ENCODE peak calls at places on chromosome 19, in six cellular contexts. One of them, this sample, is unnamed.

GRCh38 chr19:33199441-33200265 is 5.5 kb downstream of the LRP3 start:
- DNase-seq in AG09309: no peak
- DNase-seq in ovary: no peak
- DNase-seq in natural killer cell: no peak
- DNase-seq in Calu3: no peak
- DNase-seq in D721Med: no peak
- DNase-seq in this sample: no peak

GRCh38 chr19:54325194-54325621 is 12.2 kb upstream of the LILRA5 start:
- DNase-seq in AG09309: no peak
- DNase-seq in ovary: no peak
- DNase-seq in natural killer cell: peak
- DNase-seq in Calu3: peak
- DNase-seq in D721Med: no peak
- DNase-seq in this sample: peak

GRCh38 chr19:35609881-35610353 is 2.6 kb upstream of the HAUS5 start:
- DNase-seq in AG09309: no peak
- DNase-seq in ovary: no peak
- DNase-seq in natural killer cell: no peak
- DNase-seq in Calu3: no peak
- DNase-seq in D721Med: no peak
- DNase-seq in this sample: no peak

GRCh38 chr19:34350161-34350561 is 14.8 kb upstream of the GPI start:
- DNase-seq in AG09309: no peak
- DNase-seq in ovary: no peak
- DNase-seq in natural killer cell: peak
- DNase-seq in Calu3: no peak
- DNase-seq in D721Med: no peak
- DNase-seq in this sample: no peak

GRCh38 chr19:2461751-2462634 is 5.2 kb upstream of the LMNB2 start:
- DNase-seq in AG09309: no peak
- DNase-seq in ovary: peak
- DNase-seq in natural killer cell: peak
- DNase-seq in Calu3: peak
- DNase-seq in D721Med: peak
- DNase-seq in this sample: peak

GRCh38 chr19:23098988-23099387 is 17.8 kb upstream of the ZNF730 start:
- DNase-seq in AG09309: no peak
- DNase-seq in ovary: no peak
- DNase-seq in natural killer cell: no peak
- DNase-seq in Calu3: no peak
- DNase-seq in D721Med: no peak
- DNase-seq in this sample: no peak

GRCh38 chr19:47280183-47280797 is 5.6 kb downstream of the INAFM1 start:
- DNase-seq in AG09309: no peak
- DNase-seq in ovary: no peak
- DNase-seq in natural killer cell: peak
- DNase-seq in Calu3: peak
- DNase-seq in D721Med: no peak
- DNase-seq in this sample: peak

GRCh38 chr19:29401712-29402421 is 123.9 kb upstream of the VSTM2B start:
- DNase-seq in AG09309: no peak
- DNase-seq in ovary: no peak
- DNase-seq in natural killer cell: no peak
- DNase-seq in Calu3: no peak
- DNase-seq in D721Med: no peak
- DNase-seq in this sample: no peak

GRCh38 chr19:33186431-33186830 is 7.7 kb upstream of the LRP3 start:
- DNase-seq in AG09309: no peak
- DNase-seq in ovary: no peak
- DNase-seq in natural killer cell: no peak
- DNase-seq in Calu3: no peak
- DNase-seq in D721Med: no peak
- DNase-seq in this sample: no peak

GRCh38 chr19:42088471-42089190 is 12.7 kb downstream of the ZNF574 start:
- DNase-seq in AG09309: no peak
- DNase-seq in ovary: no peak
- DNase-seq in natural killer cell: no peak
- DNase-seq in Calu3: no peak
- DNase-seq in D721Med: no peak
- DNase-seq in this sample: no peak

GRCh38 chr19:30317403-30317802 is 54.8 kb upstream of the ZNF536 start:
- DNase-seq in AG09309: no peak
- DNase-seq in ovary: no peak
- DNase-seq in natural killer cell: no peak
- DNase-seq in Calu3: no peak
- DNase-seq in D721Med: no peak
- DNase-seq in this sample: no peak

GRCh38 chr19:4186087-4186993 is 3.9 kb downstream of the ANKRD24 start:
- DNase-seq in AG09309: no peak
- DNase-seq in ovary: no peak
- DNase-seq in natural killer cell: peak
- DNase-seq in Calu3: peak
- DNase-seq in D721Med: peak
- DNase-seq in this sample: peak

GRCh38 chr19:35046461-35046860 is 4.9 kb downstream of the HPN start:
- DNase-seq in AG09309: no peak
- DNase-seq in ovary: no peak
- DNase-seq in natural killer cell: no peak
- DNase-seq in Calu3: no peak
- DNase-seq in D721Med: no peak
- DNase-seq in this sample: no peak

GRCh38 chr19:2478324-2478755 is 2.4 kb downstream of the GADD45B start:
- DNase-seq in AG09309: no peak
- DNase-seq in ovary: peak
- DNase-seq in natural killer cell: peak
- DNase-seq in Calu3: peak
- DNase-seq in D721Med: no peak
- DNase-seq in this sample: peak

GRCh38 chr19:919157-920050 is 2.3 kb downstream of the KISS1R start:
- DNase-seq in AG09309: no peak
- DNase-seq in ovary: no peak
- DNase-seq in natural killer cell: peak
- DNase-seq in Calu3: peak
- DNase-seq in D721Med: no peak
- DNase-seq in this sample: no peak

GRCh38 chr19:32708457-32708856 is 11.1 kb upstream of the TDRD12 start:
- DNase-seq in AG09309: no peak
- DNase-seq in ovary: no peak
- DNase-seq in natural killer cell: no peak
- DNase-seq in Calu3: no peak
- DNase-seq in D721Med: no peak
- DNase-seq in this sample: no peak

GRCh38 chr19:33118643-33119042 is 13.3 kb upstream of the WDR88 start:
- DNase-seq in AG09309: no peak
- DNase-seq in ovary: no peak
- DNase-seq in natural killer cell: no peak
- DNase-seq in Calu3: no peak
- DNase-seq in D721Med: no peak
- DNase-seq in this sample: no peak

GRCh38 chr19:2278504-2279158 is 3.3 kb downstream of the PEAK3 start:
- DNase-seq in AG09309: no peak
- DNase-seq in ovary: no peak
- DNase-seq in natural killer cell: no peak
- DNase-seq in Calu3: no peak
- DNase-seq in D721Med: no peak
- DNase-seq in this sample: no peak

GRCh38 chr19:50361290-50362029 is 4.0 kb downstream of the NAPSA start:
- DNase-seq in AG09309: no peak
- DNase-seq in ovary: no peak
- DNase-seq in natural killer cell: no peak
- DNase-seq in Calu3: no peak
- DNase-seq in D721Med: no peak
- DNase-seq in this sample: no peak

GRCh38 chr19:50359432-50359818 is 6.0 kb downstream of the NAPSA start:
- DNase-seq in AG09309: no peak
- DNase-seq in ovary: no peak
- DNase-seq in natural killer cell: no peak
- DNase-seq in Calu3: no peak
- DNase-seq in D721Med: no peak
- DNase-seq in this sample: no peak

GRCh38 chr19:50358483-50359431 is 6.7 kb downstream of the NAPSA start:
- DNase-seq in AG09309: no peak
- DNase-seq in ovary: peak
- DNase-seq in natural killer cell: peak
- DNase-seq in Calu3: no peak
- DNase-seq in D721Med: no peak
- DNase-seq in this sample: no peak

GRCh38 chr19:50356691-50357177 is 8.7 kb downstream of the NAPSA start:
- DNase-seq in AG09309: no peak
- DNase-seq in ovary: no peak
- DNase-seq in natural killer cell: no peak
- DNase-seq in Calu3: no peak
- DNase-seq in D721Med: no peak
- DNase-seq in this sample: no peak

DNA sequence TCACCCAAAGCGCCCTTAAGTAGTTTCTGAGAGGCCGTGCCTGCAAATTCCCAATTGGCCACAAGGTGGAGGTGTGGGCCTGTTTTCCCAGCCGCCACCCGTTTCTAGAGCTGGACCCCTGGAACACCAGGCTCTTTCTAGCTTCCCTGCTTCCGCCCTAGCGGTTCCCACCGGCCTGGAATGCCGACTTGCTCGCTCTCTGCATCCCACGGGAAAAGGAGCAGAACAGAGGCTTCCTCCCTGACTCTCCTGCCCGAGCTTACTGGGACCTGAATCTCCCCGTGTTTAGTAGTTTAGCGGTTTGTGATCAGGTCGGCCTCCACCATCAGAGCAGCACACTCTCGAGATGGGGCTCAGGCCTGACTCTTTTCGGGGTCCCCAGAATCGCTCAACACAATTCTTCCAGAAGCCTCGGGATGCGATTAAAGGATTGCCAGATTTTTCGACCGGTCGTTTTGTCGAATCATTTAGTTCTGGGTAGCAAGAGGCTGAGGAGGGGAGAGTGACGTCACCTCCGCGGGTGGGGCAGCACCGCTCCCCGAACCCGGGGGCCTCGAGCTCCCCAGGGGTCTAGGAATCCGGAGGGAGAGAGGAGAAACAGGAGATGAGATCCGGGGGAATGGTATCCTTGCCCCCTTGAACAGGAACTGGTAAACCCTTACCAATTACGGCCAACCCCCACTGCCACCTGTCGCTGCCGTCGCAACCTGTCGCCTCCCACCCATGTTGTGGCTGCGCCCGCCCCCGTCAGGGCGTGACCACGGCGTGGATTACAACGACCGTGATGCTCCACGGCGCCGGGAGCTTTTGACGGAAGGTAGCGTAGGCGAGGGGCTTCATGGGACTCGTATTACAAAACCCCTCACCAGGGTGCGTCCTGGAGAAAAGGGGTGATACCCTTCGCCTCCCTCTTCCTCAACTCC is 8.0 kb downstream of the NAPSA start:
- DNase-seq in AG09309: no peak
- DNase-seq in ovary: peak
- DNase-seq in natural killer cell: peak
- DNase-seq in Calu3: peak
- DNase-seq in D721Med: no peak
- DNase-seq in this sample: peak
- TF ChIP-seq CTCF in AG09309: peak
- TF ChIP-seq CTCF in ovary: peak
- TF ChIP-seq CTCF in natural killer cell: peak
- TF ChIP-seq CTCF in Calu3: peak
- TF ChIP-seq CTCF in D721Med: peak
- TF ChIP-seq CTCF in this sample: peak

GRCh38 chr19:18605196-18605545 is 1.4 kb downstream of the CRLF1 start:
- DNase-seq in AG09309: no peak
- DNase-seq in ovary: no peak
- DNase-seq in natural killer cell: no peak
- DNase-seq in Calu3: no peak
- DNase-seq in D721Med: no peak
- DNase-seq in this sample: no peak

GRCh38 chr19:18604820-18605159 is 1.8 kb downstream of the CRLF1 start:
- DNase-seq in AG09309: no peak
- DNase-seq in ovary: no peak
- DNase-seq in natural killer cell: no peak
- DNase-seq in Calu3: no peak
- DNase-seq in D721Med: no peak
- DNase-seq in this sample: no peak

GRCh38 chr19:18601875-18602274 is 4.7 kb downstream of the CRLF1 start:
- DNase-seq in AG09309: no peak
- DNase-seq in ovary: no peak
- DNase-seq in natural killer cell: no peak
- DNase-seq in Calu3: no peak
- DNase-seq in D721Med: no peak
- DNase-seq in this sample: peak

GRCh38 chr19:18603958-18604819 is 2.4 kb downstream of the CRLF1 start:
- DNase-seq in AG09309: no peak
- DNase-seq in ovary: no peak
- DNase-seq in natural killer cell: no peak
- DNase-seq in Calu3: no peak
- DNase-seq in D721Med: no peak
- DNase-seq in this sample: no peak

GRCh38 chr19:18603255-18603957 is 3.2 kb downstream of the CRLF1 start:
- DNase-seq in AG09309: no peak
- DNase-seq in ovary: no peak
- DNase-seq in natural killer cell: no peak
- DNase-seq in Calu3: no peak
- DNase-seq in D721Med: no peak
- DNase-seq in this sample: no peak
- TF ChIP-seq CTCF in AG09309: peak
- TF ChIP-seq CTCF in ovary: no peak
- TF ChIP-seq CTCF in natural killer cell: no peak
- TF ChIP-seq CTCF in Calu3: no peak
- TF ChIP-seq CTCF in D721Med: no peak
- TF ChIP-seq CTCF in this sample: no peak

GRCh38 chr19:10831980-10832658 is 3.9 kb downstream of the TMED1 start:
- DNase-seq in AG09309: no peak
- DNase-seq in ovary: no peak
- DNase-seq in natural killer cell: no peak
- DNase-seq in Calu3: no peak
- DNase-seq in D721Med: no peak
- DNase-seq in this sample: no peak
- TF ChIP-seq CTCF in AG09309: no peak
- TF ChIP-seq CTCF in ovary: no peak
- TF ChIP-seq CTCF in natural killer cell: no peak
- TF ChIP-seq CTCF in Calu3: no peak
- TF ChIP-seq CTCF in D721Med: no peak
- TF ChIP-seq CTCF in this sample: no peak

GRCh38 chr19:10317045-10317856 is 1.4 kb upstream of the FDX2 start:
- DNase-seq in AG09309: no peak
- DNase-seq in ovary: no peak
- DNase-seq in natural killer cell: no peak
- DNase-seq in Calu3: no peak
- DNase-seq in D721Med: no peak
- DNase-seq in this sample: no peak

GRCh38 chr19:10315335-10316214 is at the start of gene FDX2:
- DNase-seq in AG09309: no peak
- DNase-seq in ovary: peak
- DNase-seq in natural killer cell: peak
- DNase-seq in Calu3: peak
- DNase-seq in D721Med: peak
- DNase-seq in this sample: peak

GRCh38 chr19:10317857-10318462 is 2.1 kb upstream of the FDX2 start:
- DNase-seq in AG09309: no peak
- DNase-seq in ovary: no peak
- DNase-seq in natural killer cell: no peak
- DNase-seq in Calu3: no peak
- DNase-seq in D721Med: no peak
- DNase-seq in this sample: no peak

GRCh38 chr19:10318807-10319426 is 3.1 kb upstream of the FDX2 start:
- DNase-seq in AG09309: no peak
- DNase-seq in ovary: no peak
- DNase-seq in natural killer cell: no peak
- DNase-seq in Calu3: no peak
- DNase-seq in D721Med: no peak
- DNase-seq in this sample: no peak

GRCh38 chr19:10316229-10317044 is 622 bp upstream of the FDX2 start:
- DNase-seq in AG09309: no peak
- DNase-seq in ovary: no peak
- DNase-seq in natural killer cell: no peak
- DNase-seq in Calu3: no peak
- DNase-seq in D721Med: no peak
- DNase-seq in this sample: no peak
- TF ChIP-seq CTCF in AG09309: no peak
- TF ChIP-seq CTCF in ovary: no peak
- TF ChIP-seq CTCF in natural killer cell: no peak
- TF ChIP-seq CTCF in Calu3: no peak
- TF ChIP-seq CTCF in D721Med: no peak
- TF ChIP-seq CTCF in this sample: no peak

This sample was measured in MCF 10A.